ENCODE peak calls at places on chromosome 11, in nine cellular contexts. W is CD4-positive, alpha-beta memory T cell; E is uterus; M is Caco-2; A is cardiac fibroblast; I is astrocyte of the cerebellum; N is AG10803; B is pancreas; G is lower leg skin. P is an unnamed sample.

GRCh38 chr11:126592496-126593410 is 237.3 kb downstream of the ST3GAL4 start:
- DNase-seq in W (no peak), E (no peak), M (no peak), A (no peak), I (no peak), N (no peak), B (no peak), G (no peak), P (no peak)

GRCh38 chr11:67548555-67549110 is 25.4 kb upstream of the CABP2 start:
- DNase-seq in W (no peak), E (no peak), M (no peak), A (no peak), I (no peak), N (no peak), B (no peak), G (no peak), P (no peak)

GRCh38 chr11:35373284-35373933 is 45.9 kb downstream of the SLC1A2 start:
- DNase-seq in W (no peak), E (no peak), M (no peak), A (no peak), I (no peak), N (no peak), B (no peak), G (no peak), P (no peak)

GRCh38 chr11:9516113-9516512 is 55.3 kb downstream of the ZNF143 start:
- DNase-seq in W (no peak), E (no peak), M (peak; percentile 60), A (no peak), I (no peak), N (no peak), B (no peak), G (no peak), P (no peak)

GRCh38 chr11:87778341-87778740 is 396.9 kb downstream of the RAB38 start:
- DNase-seq in W (no peak), E (no peak), M (no peak), A (no peak), I (no peak), N (no peak), B (no peak), G (no peak), P (no peak)

GRCh38 chr11:67352546-67353316 is 615 bp downstream of the POLD4 start:
- DNase-seq in W (no peak), E (peak; percentile 46), M (no peak), A (peak; percentile 41), I (no peak), N (peak; percentile 28), B (peak; percentile 51), G (no peak), P (no peak)

GRCh38 chr11:79167510-79168188 is 273.2 kb downstream of the TENM4 start:
- DNase-seq in W (no peak), E (no peak), M (no peak), A (no peak), I (no peak), N (no peak), B (no peak), G (no peak), P (no peak)

GRCh38 chr11:2294340-2295290 is 7.1 kb downstream of the C11orf21 start:
- DNase-seq in W (no peak), E (peak; percentile 14), M (no peak), A (no peak), I (no peak), N (no peak), B (no peak), G (peak; percentile 82), P (no peak)

GRCh38 chr11:22479986-22480740 is 142.0 kb downstream of the SLC17A6 start:
- DNase-seq in W (no peak), E (no peak), M (no peak), A (no peak), I (no peak), N (peak; percentile 43), B (no peak), G (no peak), P (no peak)

GRCh38 chr11:121761171-121761570 is 308.4 kb upstream of the SORL1-AS1 start:
- DNase-seq in W (no peak), E (no peak), M (no peak), A (no peak), I (no peak), N (no peak), B (no peak), G (no peak), P (no peak)

GRCh38 chr11:2089536-2090165 is 49.5 kb downstream of the IGF2 start:
- DNase-seq in W (peak; percentile 9), E (no peak), M (peak; percentile 35), A (peak; percentile 64), I (no peak), N (peak; percentile 29), B (no peak), G (peak; percentile 67), P (no peak)

GRCh38 chr11:92854952-92855351 is 114.5 kb upstream of the MTNR1B start:
- DNase-seq in W (no peak), E (no peak), M (no peak), A (no peak), I (no peak), N (no peak), B (no peak), G (no peak), P (no peak)

DNA sequence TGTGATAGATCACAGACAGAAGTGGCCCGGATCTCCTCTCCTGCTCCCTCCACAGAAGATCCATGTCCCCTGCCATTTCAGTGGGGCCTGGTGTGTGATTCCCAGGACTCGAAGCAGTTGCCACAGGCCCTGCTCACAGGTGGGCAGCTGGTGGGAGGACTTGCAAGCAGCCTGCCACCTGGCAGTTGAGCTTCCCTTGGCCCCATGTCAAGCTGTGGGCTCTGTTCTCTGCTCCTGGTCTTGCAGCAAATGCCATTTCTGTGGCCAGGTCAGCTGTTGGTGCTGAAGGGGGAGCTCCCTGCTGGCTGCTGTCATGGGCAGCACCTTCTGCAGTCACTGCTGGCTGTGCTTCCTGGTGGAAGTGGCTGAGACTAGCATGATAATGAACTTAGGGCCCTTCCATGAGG is 59.1 kb upstream of the SLC22A12 start:
- DNase-seq in W (no peak), E (no peak), M (no peak), A (no peak), I (no peak), N (no peak), B (no peak), G (no peak), P (no peak)
- H3K4me3 ChIP-seq in W (no peak overlapping the region), E (no peak overlapping the region), M (no peak overlapping the region), A (no peak overlapping the region), I (no peak overlapping the region), N (no peak overlapping the region), B (no peak overlapping the region), G (no peak overlapping the region), P (no peak overlapping the region)

GRCh38 chr11:75305993-75306392 is 45.5 kb downstream of the ARRB1 start:
- DNase-seq in W (no peak), E (no peak), M (no peak), A (no peak), I (no peak), N (no peak), B (no peak), G (no peak), P (no peak)
- H3K4me3 ChIP-seq in W (no peak overlapping the region), E (no peak overlapping the region), M (no peak overlapping the region), A (no peak overlapping the region), I (no peak overlapping the region), N (no peak overlapping the region), B (no peak overlapping the region), G (no peak overlapping the region), P (no peak overlapping the region)

GRCh38 chr11:69637601-69637955 is 3.4 kb upstream of the CCND1 start:
- DNase-seq in W (no peak), E (no peak), M (peak; percentile 76), A (no peak), I (no peak), N (no peak), B (no peak), G (no peak), P (no peak)
- H3K4me3 ChIP-seq in W (no peak overlapping the region), E (no peak overlapping the region), M (peak overlapping the region; percentile 73), A (no peak overlapping the region), I (no peak overlapping the region), N (peak overlapping the region; percentile 98), B (peak overlapping the region; percentile 26), G (peak overlapping the region; percentile 23), P (peak overlapping the region; percentile 42)

GRCh38 chr11:113385749-113386148 is 1.8 kb upstream of the ANKK1 start:
- DNase-seq in W (no peak), E (no peak), M (no peak), A (no peak), I (no peak), N (no peak), B (no peak), G (no peak), P (no peak)

GRCh38 chr11:113386866-113387265 is 713 bp upstream of the ANKK1 start:
- DNase-seq in W (no peak), E (no peak), M (no peak), A (no peak), I (no peak), N (no peak), B (no peak), G (peak; percentile 79), P (no peak)

GRCh38 chr11:113384551-113384950 is 3.0 kb upstream of the ANKK1 start:
- DNase-seq in W (no peak), E (no peak), M (peak; percentile 86), A (peak; percentile 96), I (peak; percentile 74), N (peak; percentile 86), B (no peak), G (peak; percentile 92), P (peak; percentile 64)

GRCh38 chr11:113389288-113389687 is 1.7 kb downstream of the ANKK1 start:
- DNase-seq in W (no peak), E (no peak), M (no peak), A (no peak), I (no peak), N (no peak), B (no peak), G (no peak), P (no peak)

DNA sequence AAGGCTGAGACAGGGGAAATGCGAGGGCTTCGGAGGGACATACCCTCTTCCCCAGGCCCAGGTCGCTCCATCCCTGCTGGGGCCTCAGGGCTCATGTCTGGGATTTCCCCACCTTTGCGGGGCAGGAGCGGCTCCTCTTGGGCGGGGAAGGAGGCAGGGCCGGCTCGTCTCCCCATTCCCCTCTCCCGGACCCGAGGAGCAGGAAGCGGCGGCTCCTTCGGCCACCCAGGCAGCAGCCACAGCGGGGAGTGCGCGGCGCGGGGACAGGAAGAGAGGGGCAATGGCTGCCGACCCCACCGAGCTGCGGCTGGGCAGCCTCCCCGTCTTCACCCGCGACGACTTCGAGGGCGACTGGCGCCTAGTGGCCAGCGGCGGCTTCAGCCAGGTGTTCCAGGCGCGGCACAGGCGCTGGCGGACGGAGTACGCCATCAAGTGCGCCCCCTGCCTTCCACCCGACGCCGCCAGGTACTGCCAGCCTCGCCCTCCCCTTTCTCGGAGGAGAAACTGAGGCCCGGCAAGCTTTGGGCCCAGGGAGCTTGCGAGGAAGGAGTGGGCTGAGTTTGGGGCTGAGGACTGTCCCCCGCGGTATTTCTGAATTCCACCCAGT is at the start of gene ANKK1:
- DNase-seq in W (no peak), E (no peak), M (peak; percentile 49), A (no peak), I (no peak), N (no peak), B (no peak), G (peak; percentile 81), P (no peak)
- H3K4me3 ChIP-seq in W (no peak within 1 kb of the TSS), E (no peak within 1 kb of the TSS), M (peak within 1 kb of the TSS; percentile 27), A (no peak within 1 kb of the TSS), I (no peak within 1 kb of the TSS), N (no peak within 1 kb of the TSS), B (no peak within 1 kb of the TSS), G (no peak within 1 kb of the TSS), P (no peak within 1 kb of the TSS)

GRCh38 chr11:4610258-4610935 is 2.4 kb upstream of the TRIM68 start:
- DNase-seq in W (peak; percentile 18), E (no peak), M (no peak), A (peak; percentile 12), I (no peak), N (peak; percentile 11), B (no peak), G (no peak), P (no peak)
- H3K4me3 ChIP-seq in W (peak overlapping the region; percentile 70), E (no peak overlapping the region), M (no peak overlapping the region), A (peak overlapping the region; percentile 9), I (no peak overlapping the region), N (peak overlapping the region; percentile 7), B (no peak overlapping the region), G (no peak overlapping the region), P (no peak overlapping the region)

GRCh38 chr11:111426615-111427014 is 47.5 kb upstream of the POU2AF1 start:
- DNase-seq in W (no peak), E (no peak), M (no peak), A (no peak), I (no peak), N (no peak), B (no peak), G (peak; percentile 85), P (no peak)
- H3K4me3 ChIP-seq in W (no peak overlapping the region), E (no peak overlapping the region), M (no peak overlapping the region), A (no peak overlapping the region), I (no peak overlapping the region), N (no peak overlapping the region), B (no peak overlapping the region), G (no peak overlapping the region), P (no peak overlapping the region)

P was measured in BJ.